ENCODE peak calls at places on chromosomes 13 and 19, in nine cellular contexts. One of them, this sample, is unnamed.

GRCh38 chr13:38395505-38395803 is 45.8 kb downstream of the UFM1 start:
- DNase-seq in A549: no peak
- DNase-seq in ovary: no peak
- DNase-seq in suprapubic skin: no peak
- DNase-seq in right lobe of liver: no peak
- DNase-seq in lower leg skin: no peak
- DNase-seq in body of pancreas: no peak
- DNase-seq in stomach: no peak
- DNase-seq in IMR-90: no peak
- DNase-seq in this sample: no peak

GRCh38 chr13:24228852-24229458 is 68.4 kb downstream of the SPATA13 start:
- DNase-seq in A549: peak; percentile 34
- DNase-seq in ovary: no peak
- DNase-seq in suprapubic skin: no peak
- DNase-seq in right lobe of liver: no peak
- DNase-seq in lower leg skin: no peak
- DNase-seq in body of pancreas: peak; percentile 62
- DNase-seq in stomach: no peak
- DNase-seq in IMR-90: peak; percentile 81
- DNase-seq in this sample: no peak

GRCh38 chr13:44543424-44543823 is 32.7 kb downstream of the TSC22D1 start:
- DNase-seq in A549: no peak
- DNase-seq in ovary: no peak
- DNase-seq in suprapubic skin: no peak
- DNase-seq in right lobe of liver: no peak
- DNase-seq in lower leg skin: no peak
- DNase-seq in body of pancreas: no peak
- DNase-seq in stomach: no peak
- DNase-seq in IMR-90: no peak
- DNase-seq in this sample: no peak

GRCh38 chr13:48783181-48783630 is 129.5 kb downstream of the CYSLTR2 start:
- DNase-seq in A549: peak; percentile 10
- DNase-seq in ovary: peak; percentile 43
- DNase-seq in suprapubic skin: peak; percentile 89
- DNase-seq in right lobe of liver: peak; percentile 84
- DNase-seq in lower leg skin: peak; percentile 80
- DNase-seq in body of pancreas: peak; percentile 58
- DNase-seq in stomach: peak; percentile 70
- DNase-seq in IMR-90: peak; percentile 100
- DNase-seq in this sample: no peak

GRCh38 chr19:4415352-4415751 is 12.9 kb downstream of the CHAF1A start:
- DNase-seq in A549: no peak
- DNase-seq in ovary: peak; percentile 33
- DNase-seq in suprapubic skin: no peak
- DNase-seq in right lobe of liver: no peak
- DNase-seq in lower leg skin: no peak
- DNase-seq in body of pancreas: no peak
- DNase-seq in stomach: no peak
- DNase-seq in IMR-90: no peak
- DNase-seq in this sample: no peak

GRCh38 chr13:25494708-25495411 is 123.1 kb downstream of the ATP8A2 start:
- DNase-seq in A549: no peak
- DNase-seq in ovary: no peak
- DNase-seq in suprapubic skin: no peak
- DNase-seq in right lobe of liver: no peak
- DNase-seq in lower leg skin: no peak
- DNase-seq in body of pancreas: no peak
- DNase-seq in stomach: no peak
- DNase-seq in IMR-90: no peak
- DNase-seq in this sample: no peak

GRCh38 chr13:28659611-28659970 is 661 bp downstream of the POMP start:
- DNase-seq in A549: no peak
- DNase-seq in ovary: no peak
- DNase-seq in suprapubic skin: no peak
- DNase-seq in right lobe of liver: no peak
- DNase-seq in lower leg skin: no peak
- DNase-seq in body of pancreas: no peak
- DNase-seq in stomach: no peak
- DNase-seq in IMR-90: peak; percentile 75
- DNase-seq in this sample: no peak

GRCh38 chr13:26019881-26020535 is 31.8 kb downstream of the SHISA2 start:
- DNase-seq in A549: no peak
- DNase-seq in ovary: no peak
- DNase-seq in suprapubic skin: no peak
- DNase-seq in right lobe of liver: no peak
- DNase-seq in lower leg skin: no peak
- DNase-seq in body of pancreas: no peak
- DNase-seq in stomach: no peak
- DNase-seq in IMR-90: peak; percentile 63
- DNase-seq in this sample: no peak

GRCh38 chr13:76329004-76329403 is 557.2 kb downstream of the KCTD12 start:
- DNase-seq in A549: no peak
- DNase-seq in ovary: no peak
- DNase-seq in suprapubic skin: no peak
- DNase-seq in right lobe of liver: no peak
- DNase-seq in lower leg skin: no peak
- DNase-seq in body of pancreas: no peak
- DNase-seq in stomach: no peak
- DNase-seq in IMR-90: no peak
- DNase-seq in this sample: no peak

DNA sequence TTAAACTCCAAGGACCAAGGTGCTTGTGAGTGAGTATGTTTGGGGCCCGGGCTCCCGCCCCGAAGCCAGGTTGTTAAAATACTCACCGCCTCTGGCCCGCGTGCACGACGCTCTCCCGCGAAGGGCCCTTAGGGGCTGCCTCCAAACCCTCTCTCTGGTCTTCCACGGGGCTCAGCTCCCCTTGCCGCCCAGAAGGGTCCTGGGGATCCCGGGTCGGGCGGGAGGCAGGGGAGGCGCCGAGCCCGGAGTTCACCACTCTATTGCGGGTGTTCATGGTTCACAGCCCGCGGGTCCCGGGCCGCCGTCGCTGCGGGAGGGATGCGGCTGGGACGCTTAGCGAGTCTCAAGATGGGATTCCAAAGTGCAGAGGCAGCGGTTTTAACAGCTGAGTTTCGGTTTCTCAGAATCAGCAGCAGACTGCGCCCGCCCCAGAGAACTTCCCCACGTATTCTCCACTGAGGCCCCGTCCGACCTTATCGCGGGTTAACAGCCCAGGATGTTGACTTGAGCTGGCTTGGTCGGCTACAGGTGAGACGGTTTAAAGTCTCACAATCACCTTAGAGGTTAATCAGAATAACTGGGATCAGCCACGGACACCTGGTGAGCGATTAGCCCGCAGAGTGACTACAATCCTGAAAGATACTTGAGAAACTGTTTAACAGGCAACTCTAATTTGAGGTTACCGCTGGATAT is at the start of gene EPSTI1:
- DNase-seq in A549: no peak
- DNase-seq in ovary: peak; percentile 68
- DNase-seq in suprapubic skin: peak; percentile 87
- DNase-seq in right lobe of liver: peak; percentile 72
- DNase-seq in lower leg skin: peak; percentile 34
- DNase-seq in body of pancreas: peak; percentile 66
- DNase-seq in stomach: peak; percentile 75
- DNase-seq in IMR-90: peak; percentile 74
- DNase-seq in this sample: peak; percentile 53
- TF ChIP-seq POLR2A in A549: no peak
- TF ChIP-seq POLR2A in ovary: no peak
- TF ChIP-seq POLR2A in suprapubic skin: no peak
- TF ChIP-seq POLR2A in right lobe of liver: peak; percentile 35
- TF ChIP-seq POLR2A in lower leg skin: no peak
- TF ChIP-seq POLR2A in body of pancreas: peak; percentile 51
- TF ChIP-seq POLR2A in stomach: no peak
- TF ChIP-seq POLR2A in IMR-90: no peak
- TF ChIP-seq POLR2A in this sample: no peak

DNA sequence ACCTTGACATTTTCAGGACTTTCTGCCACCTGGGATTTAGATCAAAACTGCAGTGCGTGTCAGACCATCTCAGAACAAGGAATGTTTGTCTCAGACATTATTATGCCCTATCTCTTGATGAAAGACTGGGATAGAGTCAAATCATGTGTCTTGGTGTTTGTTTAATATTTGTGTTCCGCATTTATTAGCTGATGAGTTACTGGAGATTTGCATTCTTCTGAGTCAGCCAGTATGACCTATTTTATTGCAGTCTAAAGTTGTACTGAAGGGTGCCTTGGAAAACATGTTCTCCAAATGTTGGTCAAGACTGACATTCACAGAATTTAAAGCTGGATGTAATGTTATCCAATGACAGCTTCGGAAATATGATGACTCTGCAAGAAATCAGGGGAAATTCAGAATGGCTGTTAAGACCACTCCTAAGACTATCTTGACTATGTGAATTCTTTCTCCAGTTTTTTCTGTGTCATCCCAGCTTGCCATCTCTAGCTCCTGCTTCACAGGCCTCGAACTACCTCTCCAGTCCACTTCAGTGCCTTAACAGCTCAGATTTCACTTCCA is 134.0 kb downstream of the KCNRG start:
- DNase-seq in A549: no peak
- DNase-seq in ovary: no peak
- DNase-seq in suprapubic skin: no peak
- DNase-seq in right lobe of liver: no peak
- DNase-seq in lower leg skin: no peak
- DNase-seq in body of pancreas: no peak
- DNase-seq in stomach: no peak
- DNase-seq in IMR-90: no peak
- DNase-seq in this sample: no peak
- TF ChIP-seq POLR2A in A549: no peak
- TF ChIP-seq POLR2A in ovary: no peak
- TF ChIP-seq POLR2A in suprapubic skin: no peak
- TF ChIP-seq POLR2A in right lobe of liver: no peak
- TF ChIP-seq POLR2A in lower leg skin: no peak
- TF ChIP-seq POLR2A in body of pancreas: no peak
- TF ChIP-seq POLR2A in stomach: no peak
- TF ChIP-seq POLR2A in IMR-90: no peak
- TF ChIP-seq POLR2A in this sample: no peak

DNA sequence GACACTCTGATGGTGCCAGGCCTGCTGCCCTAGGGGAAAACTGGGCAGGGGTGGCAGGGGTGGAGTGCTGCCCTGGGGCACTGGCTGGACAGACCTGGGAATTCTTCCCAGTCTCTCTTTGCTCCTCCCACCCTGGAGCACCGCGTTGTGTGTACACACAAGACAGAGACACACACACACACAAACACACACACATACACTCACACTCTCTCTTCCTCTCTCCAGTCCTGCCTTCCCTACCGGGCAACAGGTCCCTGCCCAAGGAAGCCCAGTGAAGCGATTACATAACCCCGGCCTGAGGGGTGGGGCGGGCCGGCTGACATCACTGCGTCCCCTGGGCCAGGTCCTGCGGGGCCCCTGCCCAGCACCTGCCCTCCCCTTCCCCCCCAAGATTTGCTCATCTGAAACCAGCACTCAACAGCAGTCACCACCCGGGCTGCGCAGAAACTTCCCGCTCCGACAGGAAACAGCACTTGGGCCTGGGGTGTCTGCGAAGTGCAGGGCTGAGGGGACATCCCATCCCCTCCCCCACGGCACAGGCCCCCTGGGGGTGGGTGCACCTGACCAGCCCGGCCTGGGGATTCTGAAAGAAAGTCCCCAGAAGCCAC is 1.2 kb downstream of the MKNK2 start:
- DNase-seq in A549: no peak
- DNase-seq in ovary: peak; percentile 79
- DNase-seq in suprapubic skin: peak; percentile 90
- DNase-seq in right lobe of liver: peak; percentile 96
- DNase-seq in lower leg skin: peak; percentile 74
- DNase-seq in body of pancreas: peak; percentile 95
- DNase-seq in stomach: peak; percentile 91
- DNase-seq in IMR-90: peak; percentile 61
- DNase-seq in this sample: peak; percentile 88
- TF ChIP-seq POLR2A in A549: no peak
- TF ChIP-seq POLR2A in ovary: peak; percentile 85
- TF ChIP-seq POLR2A in suprapubic skin: no peak
- TF ChIP-seq POLR2A in right lobe of liver: peak; percentile 89
- TF ChIP-seq POLR2A in lower leg skin: no peak
- TF ChIP-seq POLR2A in body of pancreas: peak; percentile 99
- TF ChIP-seq POLR2A in stomach: no peak
- TF ChIP-seq POLR2A in IMR-90: no peak
- TF ChIP-seq POLR2A in this sample: peak; percentile 74

GRCh38 chr19:3176715-3177501 is 1.7 kb upstream of the S1PR4 start:
- DNase-seq in A549: peak; percentile 80
- DNase-seq in ovary: no peak
- DNase-seq in suprapubic skin: no peak
- DNase-seq in right lobe of liver: peak; percentile 60
- DNase-seq in lower leg skin: no peak
- DNase-seq in body of pancreas: no peak
- DNase-seq in stomach: peak; percentile 69
- DNase-seq in IMR-90: peak; percentile 67
- DNase-seq in this sample: no peak

GRCh38 chr19:3179739-3180293 is 1.2 kb downstream of the S1PR4 start:
- DNase-seq in A549: no peak
- DNase-seq in ovary: no peak
- DNase-seq in suprapubic skin: peak; percentile 65
- DNase-seq in right lobe of liver: peak; percentile 62
- DNase-seq in lower leg skin: no peak
- DNase-seq in body of pancreas: no peak
- DNase-seq in stomach: no peak
- DNase-seq in IMR-90: no peak
- DNase-seq in this sample: no peak

GRCh38 chr19:3175761-3176714 is 2.5 kb upstream of the S1PR4 start:
- DNase-seq in A549: no peak
- DNase-seq in ovary: no peak
- DNase-seq in suprapubic skin: no peak
- DNase-seq in right lobe of liver: peak; percentile 39
- DNase-seq in lower leg skin: no peak
- DNase-seq in body of pancreas: peak; percentile 52
- DNase-seq in stomach: peak; percentile 90
- DNase-seq in IMR-90: peak; percentile 65
- DNase-seq in this sample: no peak

GRCh38 chr19:3178377-3178972 is at the start of gene S1PR4:
- DNase-seq in A549: no peak
- DNase-seq in ovary: no peak
- DNase-seq in suprapubic skin: peak; percentile 78
- DNase-seq in right lobe of liver: peak; percentile 63
- DNase-seq in lower leg skin: no peak
- DNase-seq in body of pancreas: no peak
- DNase-seq in stomach: no peak
- DNase-seq in IMR-90: no peak
- DNase-seq in this sample: no peak

DNA sequence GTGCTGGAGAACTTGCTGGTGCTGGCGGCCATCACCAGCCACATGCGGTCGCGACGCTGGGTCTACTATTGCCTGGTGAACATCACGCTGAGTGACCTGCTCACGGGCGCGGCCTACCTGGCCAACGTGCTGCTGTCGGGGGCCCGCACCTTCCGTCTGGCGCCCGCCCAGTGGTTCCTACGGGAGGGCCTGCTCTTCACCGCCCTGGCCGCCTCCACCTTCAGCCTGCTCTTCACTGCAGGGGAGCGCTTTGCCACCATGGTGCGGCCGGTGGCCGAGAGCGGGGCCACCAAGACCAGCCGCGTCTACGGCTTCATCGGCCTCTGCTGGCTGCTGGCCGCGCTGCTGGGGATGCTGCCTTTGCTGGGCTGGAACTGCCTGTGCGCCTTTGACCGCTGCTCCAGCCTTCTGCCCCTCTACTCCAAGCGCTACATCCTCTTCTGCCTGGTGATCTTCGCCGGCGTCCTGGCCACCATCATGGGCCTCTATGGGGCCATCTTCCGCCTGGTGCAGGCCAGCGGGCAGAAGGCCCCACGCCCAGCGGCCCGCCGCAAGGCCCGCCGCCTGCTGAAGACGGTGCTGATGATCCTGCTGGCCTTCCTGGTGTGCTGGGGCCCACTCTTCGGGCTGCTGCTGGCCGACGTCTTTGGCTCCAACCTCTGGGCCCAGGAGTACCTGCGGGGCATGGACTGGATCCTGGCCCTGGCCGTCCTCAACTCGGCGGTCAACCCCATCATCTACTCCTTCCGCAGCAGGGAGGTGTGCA is 587 bp downstream of the S1PR4 start:
- DNase-seq in A549: no peak
- DNase-seq in ovary: no peak
- DNase-seq in suprapubic skin: no peak
- DNase-seq in right lobe of liver: peak; percentile 58
- DNase-seq in lower leg skin: no peak
- DNase-seq in body of pancreas: no peak
- DNase-seq in stomach: no peak
- DNase-seq in IMR-90: no peak
- DNase-seq in this sample: no peak
- TF ChIP-seq POLR2A in A549: no peak
- TF ChIP-seq POLR2A in ovary: no peak
- TF ChIP-seq POLR2A in suprapubic skin: no peak
- TF ChIP-seq POLR2A in right lobe of liver: no peak
- TF ChIP-seq POLR2A in lower leg skin: no peak
- TF ChIP-seq POLR2A in body of pancreas: no peak
- TF ChIP-seq POLR2A in stomach: no peak
- TF ChIP-seq POLR2A in IMR-90: no peak
- TF ChIP-seq POLR2A in this sample: no peak

This sample was measured in breast epithelium.